ENCODE peak calls at places on chromosomes 3 and 15, in six cellular contexts. One of them, this sample, is unnamed.

GRCh38 chr15:40487816-40488682 is 17.3 kb downstream of the CHST14 start:
- DNase-seq in body of pancreas: no peak
- DNase-seq in neural progenitor cell: no peak
- DNase-seq in aorta: peak; percentile 56
- DNase-seq in lower lobe of right lung: no peak
- DNase-seq in upper lobe of left lung: no peak
- DNase-seq in this sample: no peak

GRCh38 chr15:56464893-56465520 is at the start of gene MNS1:
- DNase-seq in body of pancreas: peak; percentile 93
- DNase-seq in lower lobe of right lung: peak; percentile 91
- DNase-seq in neural progenitor cell: peak; percentile 93
- DNase-seq in aorta: peak; percentile 93
- DNase-seq in upper lobe of left lung: peak; percentile 92
- DNase-seq in this sample: peak; percentile 96

GRCh38 chr3:101865751-101866509 is 16.6 kb downstream of the NFKBIZ start:
- DNase-seq in upper lobe of left lung: peak; percentile 48
- DNase-seq in neural progenitor cell: no peak
- DNase-seq in lower lobe of right lung: no peak
- DNase-seq in aorta: no peak
- DNase-seq in body of pancreas: peak; percentile 39
- DNase-seq in this sample: no peak

GRCh38 chr3:52104664-52105281 is 48.4 kb upstream of the DUSP7 start:
- DNase-seq in body of pancreas: no peak
- DNase-seq in upper lobe of left lung: no peak
- DNase-seq in lower lobe of right lung: peak; percentile 20
- DNase-seq in aorta: peak; percentile 19
- DNase-seq in neural progenitor cell: no peak
- DNase-seq in this sample: no peak

GRCh38 chr3:103047640-103048370 is 613.0 kb downstream of the ZPLD1 start:
- DNase-seq in lower lobe of right lung: no peak
- DNase-seq in body of pancreas: no peak
- DNase-seq in aorta: no peak
- DNase-seq in neural progenitor cell: no peak
- DNase-seq in upper lobe of left lung: no peak
- DNase-seq in this sample: no peak

GRCh38 chr15:47870300-47870955 is 153.1 kb downstream of the SEMA6D start:
- DNase-seq in lower lobe of right lung: no peak
- DNase-seq in aorta: peak; percentile 75
- DNase-seq in neural progenitor cell: no peak
- DNase-seq in body of pancreas: no peak
- DNase-seq in upper lobe of left lung: no peak
- DNase-seq in this sample: no peak

GRCh38 chr3:100230715-100231114 is 30.1 kb upstream of the TBC1D23 start:
- DNase-seq in lower lobe of right lung: no peak
- DNase-seq in body of pancreas: no peak
- DNase-seq in neural progenitor cell: no peak
- DNase-seq in aorta: no peak
- DNase-seq in upper lobe of left lung: no peak
- DNase-seq in this sample: no peak

GRCh38 chr3:102265720-102266119 is 169.1 kb upstream of the ZPLD1 start:
- DNase-seq in upper lobe of left lung: no peak
- DNase-seq in body of pancreas: no peak
- DNase-seq in lower lobe of right lung: no peak
- DNase-seq in neural progenitor cell: no peak
- DNase-seq in aorta: no peak
- DNase-seq in this sample: no peak

GRCh38 chr15:71599404-71600225 is 210.7 kb upstream of the NR2E3 start:
- DNase-seq in neural progenitor cell: no peak
- DNase-seq in aorta: no peak
- DNase-seq in upper lobe of left lung: peak; percentile 28
- DNase-seq in body of pancreas: no peak
- DNase-seq in lower lobe of right lung: peak; percentile 52
- DNase-seq in this sample: no peak

GRCh38 chr15:76533995-76534394 is 197.4 kb downstream of the ISL2 start:
- DNase-seq in neural progenitor cell: no peak
- DNase-seq in body of pancreas: no peak
- DNase-seq in lower lobe of right lung: no peak
- DNase-seq in aorta: no peak
- DNase-seq in upper lobe of left lung: no peak
- DNase-seq in this sample: no peak

GRCh38 chr15:90749754-90750153 is 32.6 kb downstream of the BLM start:
- DNase-seq in upper lobe of left lung: no peak
- DNase-seq in aorta: no peak
- DNase-seq in lower lobe of right lung: no peak
- DNase-seq in body of pancreas: no peak
- DNase-seq in neural progenitor cell: no peak
- DNase-seq in this sample: no peak

GRCh38 chr3:170322501-170323328 is 34.8 kb upstream of the SKIL start:
- DNase-seq in upper lobe of left lung: no peak
- DNase-seq in neural progenitor cell: no peak
- DNase-seq in body of pancreas: no peak
- DNase-seq in aorta: no peak
- DNase-seq in lower lobe of right lung: no peak
- DNase-seq in this sample: no peak

GRCh38 chr3:183635107-183635430 is 354 bp upstream of the KLHL24 start:
- DNase-seq in body of pancreas: no peak
- DNase-seq in lower lobe of right lung: no peak
- DNase-seq in aorta: no peak
- DNase-seq in upper lobe of left lung: no peak
- DNase-seq in neural progenitor cell: no peak
- DNase-seq in this sample: no peak

GRCh38 chr15:25439456-25439836 is 622 bp upstream of the UBE3A start:
- DNase-seq in aorta: no peak
- DNase-seq in neural progenitor cell: no peak
- DNase-seq in lower lobe of right lung: no peak
- DNase-seq in upper lobe of left lung: peak; percentile 40
- DNase-seq in body of pancreas: no peak
- DNase-seq in this sample: no peak

GRCh38 chr3:36923981-36924747 is 20.7 kb downstream of the TRANK1 start:
- DNase-seq in neural progenitor cell: peak; percentile 25
- DNase-seq in aorta: no peak
- DNase-seq in body of pancreas: no peak
- DNase-seq in lower lobe of right lung: no peak
- DNase-seq in upper lobe of left lung: no peak
- DNase-seq in this sample: no peak

GRCh38 chr3:40099875-40100274 is 209.6 kb upstream of the EIF1B start:
- DNase-seq in lower lobe of right lung: no peak
- DNase-seq in upper lobe of left lung: no peak
- DNase-seq in aorta: no peak
- DNase-seq in body of pancreas: no peak
- DNase-seq in neural progenitor cell: no peak
- DNase-seq in this sample: no peak

GRCh38 chr3:172550347-172550943 is 27.2 kb upstream of the TNFSF10 start:
- DNase-seq in neural progenitor cell: no peak
- DNase-seq in lower lobe of right lung: no peak
- DNase-seq in upper lobe of left lung: no peak
- DNase-seq in body of pancreas: no peak
- DNase-seq in aorta: no peak
- DNase-seq in this sample: peak; percentile 81

GRCh38 chr3:113532698-113533533 is 561 bp downstream of the SIDT1 start:
- DNase-seq in lower lobe of right lung: peak; percentile 50
- DNase-seq in body of pancreas: peak; percentile 36
- DNase-seq in upper lobe of left lung: peak; percentile 33
- DNase-seq in neural progenitor cell: peak; percentile 67
- DNase-seq in aorta: peak; percentile 78
- DNase-seq in this sample: no peak

GRCh38 chr15:46110755-46111154 is 475.9 kb downstream of the SQOR start:
- DNase-seq in aorta: no peak
- DNase-seq in lower lobe of right lung: no peak
- DNase-seq in upper lobe of left lung: no peak
- DNase-seq in body of pancreas: no peak
- DNase-seq in neural progenitor cell: no peak
- DNase-seq in this sample: no peak

DNA sequence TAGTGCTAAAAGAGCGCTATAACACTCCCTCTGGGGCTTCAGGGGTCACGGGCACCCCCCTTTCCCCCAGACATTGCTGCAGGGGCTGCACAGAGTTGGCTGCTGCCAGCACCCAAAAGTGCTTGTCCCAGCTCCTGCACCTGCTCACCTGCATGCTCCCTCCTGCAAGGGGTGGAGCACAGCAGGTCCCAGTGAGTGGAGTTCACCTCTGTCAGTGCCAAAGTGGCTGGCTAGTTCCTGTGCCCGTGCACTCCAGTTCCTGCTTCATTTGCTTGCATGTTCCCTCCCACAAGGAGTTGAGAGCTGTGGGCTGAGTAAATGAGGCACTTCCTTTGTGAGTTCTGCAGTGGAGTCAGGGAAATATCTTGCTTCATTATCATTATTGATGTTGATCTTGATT is 476.9 kb downstream of the SQOR start:
- DNase-seq in lower lobe of right lung: no peak
- DNase-seq in body of pancreas: no peak
- DNase-seq in neural progenitor cell: no peak
- DNase-seq in aorta: no peak
- DNase-seq in upper lobe of left lung: peak; percentile 24
- DNase-seq in this sample: no peak
- H3K4me1 ChIP-seq in lower lobe of right lung: no peaks in the 10 kb centered on the region
- H3K4me1 ChIP-seq in body of pancreas: no peaks in the 10 kb centered on the region
- H3K4me1 ChIP-seq in neural progenitor cell: no peaks in the 10 kb centered on the region
- H3K4me1 ChIP-seq in aorta: no peaks in the 10 kb centered on the region
- H3K4me1 ChIP-seq in upper lobe of left lung: no peaks in the 10 kb centered on the region
- H3K4me1 ChIP-seq in this sample: no peaks in the 10 kb centered on the region

GRCh38 chr3:128490650-128491070 is 2.3 kb downstream of the GATA2 start:
- DNase-seq in upper lobe of left lung: no peak
- DNase-seq in lower lobe of right lung: no peak
- DNase-seq in aorta: peak; percentile 75
- DNase-seq in body of pancreas: no peak
- DNase-seq in neural progenitor cell: no peak
- DNase-seq in this sample: no peak
- H3K27ac ChIP-seq in upper lobe of left lung: peak overlapping the region; percentile 89
- H3K27ac ChIP-seq in lower lobe of right lung: peak overlapping the region; percentile 89
- H3K27ac ChIP-seq in aorta: no peak overlapping the region
- H3K27ac ChIP-seq in body of pancreas: peak overlapping the region; percentile 97
- H3K27ac ChIP-seq in neural progenitor cell: no peak overlapping the region
- H3K27ac ChIP-seq in this sample: no peak overlapping the region

DNA sequence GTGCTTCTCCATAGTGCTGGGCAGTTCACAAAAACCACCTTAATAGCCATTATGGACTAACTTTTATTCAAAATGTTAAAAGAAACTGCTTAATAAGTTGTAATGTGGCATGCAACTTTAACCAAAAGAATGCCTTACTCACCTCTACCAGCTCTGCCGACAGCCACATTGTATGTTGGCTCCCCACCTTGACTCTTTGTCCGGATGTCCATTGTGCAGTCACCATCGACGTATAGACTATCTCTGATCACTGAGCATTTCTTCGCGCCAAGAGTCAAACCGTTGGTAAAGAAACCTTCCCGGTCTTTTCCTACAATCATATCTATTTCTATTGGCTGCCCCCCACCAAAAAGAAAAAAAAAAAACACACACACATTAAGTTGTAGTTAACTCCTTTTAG is 2.5 kb downstream of the PFN2 start:
- DNase-seq in neural progenitor cell: peak; percentile 53
- DNase-seq in upper lobe of left lung: no peak
- DNase-seq in lower lobe of right lung: no peak
- DNase-seq in aorta: no peak
- DNase-seq in body of pancreas: no peak
- DNase-seq in this sample: no peak
- H3K4me3 ChIP-seq in neural progenitor cell: peak overlapping the region; percentile 93
- H3K4me3 ChIP-seq in upper lobe of left lung: no peak overlapping the region
- H3K4me3 ChIP-seq in lower lobe of right lung: no peak overlapping the region
- H3K4me3 ChIP-seq in aorta: peak overlapping the region; percentile 66
- H3K4me3 ChIP-seq in body of pancreas: no peak overlapping the region
- H3K4me3 ChIP-seq in this sample: peak overlapping the region; percentile 93

DNA sequence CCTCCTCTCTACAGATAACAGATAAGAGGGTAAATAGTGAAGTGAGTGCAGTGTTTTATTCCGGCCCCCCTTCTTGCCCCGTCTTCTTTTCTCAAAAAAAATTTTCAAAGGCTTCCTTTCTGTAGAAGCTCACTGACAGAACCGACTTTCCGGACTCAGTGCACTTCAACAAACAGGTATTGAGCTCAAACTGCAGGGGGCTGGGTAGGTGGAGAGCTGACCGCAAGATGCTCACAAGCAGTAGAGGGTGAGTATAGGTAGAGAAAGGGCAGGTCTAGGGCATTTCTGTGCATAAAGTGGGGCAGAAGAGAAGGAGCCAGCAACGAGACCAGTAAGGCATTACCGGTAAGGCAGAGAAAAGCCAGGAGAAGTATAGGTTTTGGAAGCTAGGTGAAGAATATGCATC is 97.2 kb downstream of the ST6GAL1 start:
- DNase-seq in lower lobe of right lung: no peak
- DNase-seq in neural progenitor cell: no peak
- DNase-seq in aorta: no peak
- DNase-seq in upper lobe of left lung: no peak
- DNase-seq in body of pancreas: no peak
- DNase-seq in this sample: no peak
- H3K4me1 ChIP-seq in lower lobe of right lung: peaks cover 42% of the 10 kb centered on the region
- H3K4me1 ChIP-seq in neural progenitor cell: peaks cover 7% of the 10 kb centered on the region
- H3K4me1 ChIP-seq in aorta: peaks cover 3% of the 10 kb centered on the region
- H3K4me1 ChIP-seq in upper lobe of left lung: peaks cover 13% of the 10 kb centered on the region
- H3K4me1 ChIP-seq in body of pancreas: no peaks in the 10 kb centered on the region
- H3K4me1 ChIP-seq in this sample: no peaks in the 10 kb centered on the region

DNA sequence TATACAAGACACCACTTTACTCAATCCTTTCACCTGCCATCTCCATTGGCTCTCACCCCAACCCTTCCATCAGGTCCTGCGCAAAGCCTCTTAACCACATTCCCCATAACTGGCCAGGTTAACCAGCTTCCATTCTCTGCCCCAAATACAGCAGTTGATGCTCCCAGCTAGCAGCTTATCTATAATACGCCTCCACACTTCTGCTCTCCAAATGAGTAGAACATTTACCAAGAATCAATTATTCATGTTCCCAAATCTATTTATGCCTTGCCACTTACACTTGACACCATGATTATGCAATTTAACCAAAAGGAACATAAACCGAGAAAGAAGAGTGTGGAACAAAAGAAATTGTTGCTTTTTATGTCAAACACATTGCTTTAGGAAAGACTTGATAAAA is 103.7 kb upstream of the TPM1 start:
- DNase-seq in neural progenitor cell: no peak
- DNase-seq in body of pancreas: no peak
- DNase-seq in lower lobe of right lung: no peak
- DNase-seq in upper lobe of left lung: no peak
- DNase-seq in aorta: no peak
- DNase-seq in this sample: no peak
- H3K27ac ChIP-seq in neural progenitor cell: no peak overlapping the region
- H3K27ac ChIP-seq in body of pancreas: no peak overlapping the region
- H3K27ac ChIP-seq in lower lobe of right lung: no peak overlapping the region
- H3K27ac ChIP-seq in upper lobe of left lung: no peak overlapping the region
- H3K27ac ChIP-seq in aorta: no peak overlapping the region
- H3K27ac ChIP-seq in this sample: no peak overlapping the region

This sample was measured in RWPE2.